ENCODE peak calls at places on chromosomes 3 and 15, in six cellular contexts. One of them, this sample, is unnamed.

GRCh38 chr3:194423317-194423716 is 24.3 kb upstream of the GP5 start:
- DNase-seq in mesenchymal stem cell: peak
- DNase-seq in IMR-90: peak
- DNase-seq in trophoblast cell: no peak
- DNase-seq in mesendoderm: no peak
- DNase-seq in neuronal stem cell: no peak
- DNase-seq in this sample: no peak

GRCh38 chr3:195013411-195013810 is 257.5 kb downstream of the XXYLT1 start:
- DNase-seq in mesenchymal stem cell: no peak
- DNase-seq in IMR-90: no peak
- DNase-seq in trophoblast cell: no peak
- DNase-seq in mesendoderm: no peak
- DNase-seq in neuronal stem cell: no peak
- DNase-seq in this sample: no peak

GRCh38 chr15:100781961-100782525 is 97.6 kb upstream of the ALDH1A3 start:
- DNase-seq in mesenchymal stem cell: no peak
- DNase-seq in IMR-90: no peak
- DNase-seq in trophoblast cell: no peak
- DNase-seq in mesendoderm: no peak
- DNase-seq in neuronal stem cell: no peak
- DNase-seq in this sample: no peak

GRCh38 chr3:71210257-71211002 is 373.1 kb downstream of the FOXP1 start:
- DNase-seq in mesenchymal stem cell: peak
- DNase-seq in IMR-90: peak
- DNase-seq in trophoblast cell: peak
- DNase-seq in mesendoderm: peak
- DNase-seq in neuronal stem cell: no peak
- DNase-seq in this sample: no peak

GRCh38 chr3:10666621-10667020 is 149.4 kb upstream of the SLC6A11 start:
- DNase-seq in mesenchymal stem cell: no peak
- DNase-seq in IMR-90: no peak
- DNase-seq in trophoblast cell: no peak
- DNase-seq in mesendoderm: no peak
- DNase-seq in neuronal stem cell: no peak
- DNase-seq in this sample: no peak

GRCh38 chr3:133188996-133189395 is 150.8 kb downstream of the TMEM108 start:
- DNase-seq in mesenchymal stem cell: no peak
- DNase-seq in IMR-90: no peak
- DNase-seq in trophoblast cell: no peak
- DNase-seq in mesendoderm: no peak
- DNase-seq in neuronal stem cell: no peak
- DNase-seq in this sample: no peak

GRCh38 chr3:45123841-45124269 is 22.3 kb downstream of the CDCP1 start:
- DNase-seq in mesenchymal stem cell: peak
- DNase-seq in IMR-90: peak
- DNase-seq in trophoblast cell: no peak
- DNase-seq in mesendoderm: peak
- DNase-seq in neuronal stem cell: no peak
- DNase-seq in this sample: no peak

GRCh38 chr3:9414822-9415221 is 17.4 kb downstream of the SETD5 start:
- DNase-seq in mesenchymal stem cell: no peak
- DNase-seq in IMR-90: no peak
- DNase-seq in trophoblast cell: no peak
- DNase-seq in mesendoderm: no peak
- DNase-seq in neuronal stem cell: no peak
- DNase-seq in this sample: no peak

GRCh38 chr3:114680299-114680698 is 386.5 kb downstream of the TIGIT start:
- DNase-seq in mesenchymal stem cell: no peak
- DNase-seq in IMR-90: no peak
- DNase-seq in trophoblast cell: no peak
- DNase-seq in mesendoderm: no peak
- DNase-seq in neuronal stem cell: no peak
- DNase-seq in this sample: no peak

GRCh38 chr15:41870689-41871081 is 23.2 kb downstream of the SPTBN5 start:
- DNase-seq in mesenchymal stem cell: peak
- DNase-seq in IMR-90: peak
- DNase-seq in trophoblast cell: no peak
- DNase-seq in mesendoderm: no peak
- DNase-seq in neuronal stem cell: no peak
- DNase-seq in this sample: no peak

GRCh38 chr3:134360046-134360445 is 14.2 kb downstream of the AMOTL2 start:
- DNase-seq in mesenchymal stem cell: no peak
- DNase-seq in IMR-90: no peak
- DNase-seq in trophoblast cell: no peak
- DNase-seq in mesendoderm: no peak
- DNase-seq in neuronal stem cell: no peak
- DNase-seq in this sample: no peak

GRCh38 chr15:92451225-92451825 is 57.6 kb downstream of the ST8SIA2 start:
- DNase-seq in mesenchymal stem cell: peak
- DNase-seq in IMR-90: peak
- DNase-seq in trophoblast cell: peak
- DNase-seq in mesendoderm: peak
- DNase-seq in neuronal stem cell: no peak
- DNase-seq in this sample: no peak

DNA sequence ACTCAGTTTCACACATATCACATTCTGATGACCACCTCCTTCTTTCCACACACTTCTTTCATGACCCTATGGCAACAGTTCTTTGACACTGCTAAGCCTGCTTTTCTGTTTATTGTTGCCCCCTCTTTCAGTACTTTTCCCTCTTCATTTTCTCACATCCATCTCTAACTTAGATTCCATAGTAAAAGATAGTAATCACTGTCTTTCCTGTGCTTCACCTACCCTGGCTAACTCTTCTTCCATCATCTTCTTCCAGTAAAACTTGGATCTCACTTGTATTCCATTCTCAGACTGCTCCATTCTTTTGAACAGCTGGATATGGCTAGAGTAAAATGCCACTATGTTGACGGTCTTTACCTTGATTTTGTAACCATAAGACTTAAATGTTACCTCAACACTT is 632.6 kb upstream of the TGFBR2 start:
- DNase-seq in mesenchymal stem cell: no peak
- DNase-seq in IMR-90: no peak
- DNase-seq in trophoblast cell: no peak
- DNase-seq in mesendoderm: no peak
- DNase-seq in neuronal stem cell: no peak
- DNase-seq in this sample: no peak
- H2AK5ac ChIP-seq in mesenchymal stem cell: no peak
- H2AK5ac ChIP-seq in IMR-90: no peak
- H2AK5ac ChIP-seq in trophoblast cell: no peak
- H2AK5ac ChIP-seq in mesendoderm: no peak
- H2AK5ac ChIP-seq in neuronal stem cell: no peak
- H2AK5ac ChIP-seq in this sample: no peak

GRCh38 chr3:142866841-142867631 is 21.8 kb downstream of the PCOLCE2 start:
- DNase-seq in mesenchymal stem cell: no peak
- DNase-seq in IMR-90: no peak
- DNase-seq in trophoblast cell: peak
- DNase-seq in mesendoderm: peak
- DNase-seq in neuronal stem cell: no peak
- DNase-seq in this sample: peak

GRCh38 chr3:142863010-142863787 is 25.7 kb downstream of the PCOLCE2 start:
- DNase-seq in mesenchymal stem cell: no peak
- DNase-seq in IMR-90: no peak
- DNase-seq in trophoblast cell: peak
- DNase-seq in mesendoderm: peak
- DNase-seq in neuronal stem cell: no peak
- DNase-seq in this sample: no peak

GRCh38 chr3:142861926-142862325 is 27.0 kb downstream of the PCOLCE2 start:
- DNase-seq in mesenchymal stem cell: no peak
- DNase-seq in IMR-90: no peak
- DNase-seq in trophoblast cell: no peak
- DNase-seq in mesendoderm: peak
- DNase-seq in neuronal stem cell: no peak
- DNase-seq in this sample: no peak

DNA sequence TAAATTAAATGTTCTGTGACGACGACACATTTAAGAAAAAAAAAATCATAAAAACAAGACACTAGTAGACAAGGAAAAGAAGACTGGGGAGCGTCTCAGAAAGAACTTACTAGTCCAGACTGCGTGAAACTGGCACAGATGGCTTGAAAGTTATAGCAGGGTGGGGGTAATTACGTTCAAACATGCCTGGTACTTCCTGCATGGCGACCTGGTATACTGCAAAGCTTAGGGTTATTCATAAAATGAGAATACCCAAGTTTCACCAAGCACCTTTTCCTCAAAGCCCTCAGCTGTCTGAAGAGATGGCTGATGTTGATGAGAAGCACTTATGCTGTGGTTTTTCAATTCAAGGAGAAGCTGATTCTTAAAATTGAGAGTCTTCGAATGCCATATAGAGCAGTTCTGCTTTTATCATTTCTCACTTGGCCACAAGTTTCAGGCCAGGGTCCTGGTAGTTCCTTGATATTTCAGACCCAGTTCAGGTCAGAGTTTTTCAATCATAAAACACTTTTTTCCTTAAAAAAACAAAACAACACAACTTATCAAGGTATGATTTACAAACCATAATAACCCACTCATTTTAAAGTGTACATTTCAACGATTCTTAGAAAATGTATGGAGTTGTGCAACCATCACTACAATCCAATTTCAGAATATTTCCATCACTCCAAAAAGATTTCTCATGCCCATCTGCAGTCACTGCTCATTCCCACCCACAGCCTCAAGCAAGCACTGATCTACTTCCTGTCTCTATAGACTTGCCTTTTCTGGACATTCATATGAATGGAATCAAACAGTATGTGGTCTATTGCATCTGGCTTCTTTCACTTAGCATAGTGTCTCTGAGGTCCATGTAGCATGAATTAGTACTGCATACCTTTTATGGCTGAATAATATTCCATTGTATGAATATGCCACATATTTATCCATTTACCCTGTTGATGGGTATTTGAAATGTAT is 24.6 kb downstream of the PCOLCE2 start:
- DNase-seq in mesenchymal stem cell: no peak
- DNase-seq in IMR-90: no peak
- DNase-seq in trophoblast cell: no peak
- DNase-seq in mesendoderm: no peak
- DNase-seq in neuronal stem cell: no peak
- DNase-seq in this sample: no peak
- H2AK5ac ChIP-seq in mesenchymal stem cell: no peak
- H2AK5ac ChIP-seq in IMR-90: no peak
- H2AK5ac ChIP-seq in trophoblast cell: no peak
- H2AK5ac ChIP-seq in mesendoderm: no peak
- H2AK5ac ChIP-seq in neuronal stem cell: no peak
- H2AK5ac ChIP-seq in this sample: peak

DNA sequence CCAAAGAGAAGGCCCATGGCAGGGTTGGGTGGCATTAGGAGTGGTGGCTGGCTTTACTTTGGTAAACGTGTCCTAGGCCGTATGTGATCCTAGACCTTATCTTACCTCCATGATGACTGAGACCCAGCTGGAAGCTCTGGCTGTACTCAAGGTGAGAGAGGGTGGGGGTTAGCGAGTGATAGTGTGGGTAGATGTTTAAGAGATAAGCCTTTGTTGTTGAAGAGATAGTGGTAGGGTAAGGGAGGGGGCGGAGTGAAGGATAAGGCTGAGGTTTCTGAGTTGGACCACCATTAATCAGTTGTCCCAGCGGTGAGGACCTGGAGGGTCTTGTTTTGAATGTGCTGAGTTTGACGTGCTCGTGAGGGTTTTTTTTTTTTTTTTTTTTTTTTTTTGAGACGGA is 61.5 kb upstream of the ULK4 start:
- DNase-seq in mesenchymal stem cell: no peak
- DNase-seq in IMR-90: no peak
- DNase-seq in trophoblast cell: no peak
- DNase-seq in mesendoderm: peak
- DNase-seq in neuronal stem cell: no peak
- DNase-seq in this sample: no peak
- H2AK5ac ChIP-seq in mesenchymal stem cell: peak
- H2AK5ac ChIP-seq in IMR-90: peak
- H2AK5ac ChIP-seq in trophoblast cell: no peak
- H2AK5ac ChIP-seq in mesendoderm: no peak
- H2AK5ac ChIP-seq in neuronal stem cell: peak
- H2AK5ac ChIP-seq in this sample: peak

GRCh38 chr15:60494108-60494507 is 15.2 kb upstream of the ICE2 start:
- DNase-seq in mesenchymal stem cell: no peak
- DNase-seq in IMR-90: no peak
- DNase-seq in trophoblast cell: no peak
- DNase-seq in mesendoderm: no peak
- DNase-seq in neuronal stem cell: no peak
- DNase-seq in this sample: no peak

GRCh38 chr15:60493166-60493565 is 14.2 kb upstream of the ICE2 start:
- DNase-seq in mesenchymal stem cell: no peak
- DNase-seq in IMR-90: no peak
- DNase-seq in trophoblast cell: no peak
- DNase-seq in mesendoderm: no peak
- DNase-seq in neuronal stem cell: no peak
- DNase-seq in this sample: no peak

DNA sequence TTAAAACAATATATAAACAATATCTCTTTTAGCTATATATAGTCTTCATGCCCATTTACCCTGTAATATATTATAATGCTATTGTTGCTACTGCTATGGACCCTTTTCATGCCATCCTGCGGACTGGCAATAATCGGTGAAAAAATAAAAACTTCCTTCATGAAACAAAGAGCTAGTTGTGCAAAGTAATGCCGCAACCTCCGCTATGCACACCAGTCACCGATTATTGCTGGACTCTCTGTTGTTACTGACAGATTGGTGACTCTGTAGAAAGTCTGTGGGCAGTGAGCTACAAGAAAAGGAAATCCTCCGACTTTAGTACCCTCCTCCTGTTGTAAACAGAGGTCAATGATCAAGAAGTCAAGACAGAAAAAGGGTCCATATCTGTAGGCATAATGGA is 17.9 kb upstream of the ICE2 start:
- DNase-seq in mesenchymal stem cell: no peak
- DNase-seq in IMR-90: no peak
- DNase-seq in trophoblast cell: no peak
- DNase-seq in mesendoderm: no peak
- DNase-seq in neuronal stem cell: no peak
- DNase-seq in this sample: no peak
- H2AK5ac ChIP-seq in mesenchymal stem cell: no peak
- H2AK5ac ChIP-seq in IMR-90: no peak
- H2AK5ac ChIP-seq in trophoblast cell: no peak
- H2AK5ac ChIP-seq in mesendoderm: no peak
- H2AK5ac ChIP-seq in neuronal stem cell: no peak
- H2AK5ac ChIP-seq in this sample: no peak

DNA sequence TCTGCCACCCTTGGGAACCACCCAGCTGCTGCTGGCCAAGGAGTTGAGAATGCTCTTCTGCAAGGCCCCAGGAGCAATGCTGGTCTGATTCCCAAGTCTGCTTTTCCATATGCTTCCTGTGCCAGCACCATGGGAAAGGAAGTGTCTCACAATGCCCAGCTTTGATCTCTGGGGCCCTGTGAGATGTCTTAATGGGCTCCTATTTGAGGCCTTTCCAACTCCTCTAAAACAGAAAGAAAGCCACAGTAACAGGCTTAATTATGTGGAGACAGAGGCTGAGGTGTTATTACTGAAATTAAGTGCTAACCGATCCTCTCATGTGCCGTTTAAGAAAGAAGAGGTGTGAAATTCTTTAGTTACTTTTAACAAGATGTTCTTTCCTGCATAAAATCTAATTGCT is 4.5 kb downstream of the EOGT start:
- DNase-seq in mesenchymal stem cell: no peak
- DNase-seq in IMR-90: no peak
- DNase-seq in trophoblast cell: no peak
- DNase-seq in mesendoderm: peak
- DNase-seq in neuronal stem cell: no peak
- DNase-seq in this sample: no peak
- H2AK5ac ChIP-seq in mesenchymal stem cell: peak
- H2AK5ac ChIP-seq in IMR-90: peak
- H2AK5ac ChIP-seq in trophoblast cell: no peak
- H2AK5ac ChIP-seq in mesendoderm: no peak
- H2AK5ac ChIP-seq in neuronal stem cell: no peak
- H2AK5ac ChIP-seq in this sample: peak

This sample was measured in H1.